ENCODE peak calls at places on chromosomes 6 and 20, in six cellular contexts. Z, P, R, N, H and F are unnamed samples.

GRCh38 chr6:118768904-118769325 is 117.5 kb upstream of the CEP85L start:
- DNase-seq in Z (no peak), R (no peak), N (no peak), H (no peak), P (no peak), F (no peak)

GRCh38 chr6:13776602-13777001 is 37.8 kb downstream of the MCUR1 start:
- DNase-seq in H (no peak), P (no peak), N (no peak), R (no peak), Z (no peak), F (no peak)

GRCh38 chr20:45345104-45345936 is 2.9 kb downstream of the SDC4 start:
- DNase-seq in P (no peak), N (no peak), R (no peak), Z (no peak), H (no peak), F (peak)

GRCh38 chr6:164882236-164882635 is 427.2 kb downstream of the C6orf118 start:
- DNase-seq in N (no peak), P (no peak), H (no peak), R (no peak), Z (no peak), F (no peak)

GRCh38 chr6:52649521-52649920 is 21.4 kb upstream of the TMEM14A start:
- DNase-seq in R (no peak), H (no peak), Z (no peak), P (no peak), N (no peak), F (no peak)

GRCh38 chr20:8693709-8694108 is 375.2 kb upstream of the PLCB4 start:
- DNase-seq in Z (no peak), N (no peak), H (no peak), R (no peak), P (peak), F (no peak)

GRCh38 chr6:111817451-111818146 is 55.7 kb downstream of the FYN start:
- DNase-seq in H (no peak), P (no peak), R (peak), Z (no peak), N (no peak), F (no peak)

GRCh38 chr6:6588064-6588923 is at the start of gene LY86:
- DNase-seq in N (no peak), Z (no peak), R (no peak), H (no peak), P (no peak), F (no peak)

GRCh38 chr6:63816979-63817436 is 181.4 kb downstream of the PHF3 start:
- DNase-seq in H (no peak), R (no peak), N (peak), P (no peak), Z (peak), F (no peak)

GRCh38 chr6:6918216-6918983 is 189.4 kb upstream of the RREB1 start:
- DNase-seq in R (no peak), H (peak), Z (no peak), N (no peak), P (no peak), F (no peak)

GRCh38 chr6:133748628-133749027 is 140.3 kb upstream of the TCF21 start:
- DNase-seq in P (no peak), H (no peak), N (no peak), Z (no peak), R (no peak), F (no peak)